ENCODE peak calls at places on chromosomes 16 and 17, in six cellular contexts. Z, N, J, R, M and P are unnamed samples.

GRCh38 chr16:80197790-80198201 is 343.0 kb upstream of the DYNLRB2 start:
- DNase-seq in Z (no peak), N (no peak), J (peak; percentile 76), R (no peak), M (no peak), P (no peak)

GRCh38 chr16:16047761-16048160 is 98.3 kb downstream of the ABCC1 start:
- DNase-seq in Z (no peak), N (no peak), J (no peak), R (no peak), M (no peak), P (no peak)

GRCh38 chr17:55768946-55769624 is 18.2 kb downstream of the PCTP start:
- DNase-seq in Z (no peak), N (no peak), J (peak; percentile 13), R (no peak), M (no peak), P (no peak)

GRCh38 chr16:75263963-75264445 is 12.6 kb upstream of the BCAR1 start:
- DNase-seq in Z (no peak), N (no peak), J (no peak), R (no peak), M (no peak), P (no peak)

GRCh38 chr16:73890524-73891500 is 405.8 kb upstream of the PSMD7 start:
- DNase-seq in Z (no peak), N (no peak), J (no peak), R (no peak), M (no peak), P (no peak)

GRCh38 chr17:43517161-43517560 is 29.0 kb downstream of the ETV4 start:
- DNase-seq in Z (no peak), N (no peak), J (no peak), R (no peak), M (no peak), P (no peak)

GRCh38 chr16:89318871-89319627 is 101.5 kb downstream of the ZNF778 start:
- DNase-seq in Z (no peak), N (no peak), J (peak; percentile 71), R (no peak), M (no peak), P (no peak)

GRCh38 chr17:19287651-19288050 is 50.5 kb downstream of the EPN2 start:
- DNase-seq in Z (no peak), N (no peak), J (no peak), R (no peak), M (no peak), P (no peak)

GRCh38 chr16:20023190-20023589 is 50.5 kb downstream of the GPR139 start:
- DNase-seq in Z (no peak), N (no peak), J (peak; percentile 7), R (no peak), M (peak; percentile 4), P (no peak)